ENCODE peak calls at places on chromosome 19, in ten cellular contexts. One of them, this sample, is unnamed.

GRCh38 chr19:39405930-39406655 is 554 bp upstream of the ZFP36 start:
- DNase-seq in fibroblast of lung: no peak
- DNase-seq in mesendoderm: no peak
- DNase-seq in PC-3: no peak
- DNase-seq in neuronal stem cell: no peak
- DNase-seq in HepG2: no peak
- DNase-seq in Karpas-422: peak; percentile 86
- DNase-seq in NT2/D1: no peak
- DNase-seq in mammary epithelial cell: no peak
- DNase-seq in H9: peak; percentile 80
- DNase-seq in this sample: no peak

GRCh38 chr19:51359294-51359693 is 6.9 kb downstream of the ETFB start:
- DNase-seq in fibroblast of lung: peak; percentile 91
- DNase-seq in mesendoderm: no peak
- DNase-seq in PC-3: peak; percentile 70
- DNase-seq in neuronal stem cell: no peak
- DNase-seq in HepG2: no peak
- DNase-seq in Karpas-422: peak; percentile 42
- DNase-seq in NT2/D1: no peak
- DNase-seq in mammary epithelial cell: peak; percentile 85
- DNase-seq in H9: no peak
- DNase-seq in this sample: peak; percentile 87

GRCh38 chr19:16124953-16125352 is 13.3 kb downstream of the RAB8A start:
- DNase-seq in fibroblast of lung: no peak
- DNase-seq in mesendoderm: no peak
- DNase-seq in PC-3: no peak
- DNase-seq in neuronal stem cell: no peak
- DNase-seq in HepG2: no peak
- DNase-seq in Karpas-422: no peak
- DNase-seq in NT2/D1: no peak
- DNase-seq in mammary epithelial cell: no peak
- DNase-seq in H9: no peak
- DNase-seq in this sample: no peak

GRCh38 chr19:55083004-55083850 is 7.6 kb downstream of the EPS8L1 start:
- DNase-seq in fibroblast of lung: no peak
- DNase-seq in mesendoderm: peak; percentile 45
- DNase-seq in PC-3: no peak
- DNase-seq in neuronal stem cell: no peak
- DNase-seq in HepG2: no peak
- DNase-seq in Karpas-422: no peak
- DNase-seq in NT2/D1: no peak
- DNase-seq in mammary epithelial cell: no peak
- DNase-seq in H9: peak; percentile 77
- DNase-seq in this sample: no peak

GRCh38 chr19:17965370-17966114 is 1.4 kb upstream of the KCNN1 start:
- DNase-seq in fibroblast of lung: no peak
- DNase-seq in mesendoderm: no peak
- DNase-seq in PC-3: no peak
- DNase-seq in neuronal stem cell: no peak
- DNase-seq in HepG2: no peak
- DNase-seq in Karpas-422: no peak
- DNase-seq in NT2/D1: no peak
- DNase-seq in mammary epithelial cell: no peak
- DNase-seq in H9: no peak
- DNase-seq in this sample: no peak

GRCh38 chr19:5172859-5173577 is 167.6 kb downstream of the PTPRS start:
- DNase-seq in fibroblast of lung: peak; percentile 97
- DNase-seq in mesendoderm: peak; percentile 14
- DNase-seq in PC-3: peak; percentile 100
- DNase-seq in neuronal stem cell: no peak
- DNase-seq in HepG2: no peak
- DNase-seq in Karpas-422: no peak
- DNase-seq in NT2/D1: no peak
- DNase-seq in mammary epithelial cell: peak; percentile 99
- DNase-seq in H9: no peak
- DNase-seq in this sample: peak; percentile 97

GRCh38 chr19:4298772-4299550 is 3.2 kb downstream of the TMIGD2 start:
- DNase-seq in fibroblast of lung: no peak
- DNase-seq in mesendoderm: no peak
- DNase-seq in PC-3: no peak
- DNase-seq in neuronal stem cell: no peak
- DNase-seq in HepG2: no peak
- DNase-seq in Karpas-422: no peak
- DNase-seq in NT2/D1: no peak
- DNase-seq in mammary epithelial cell: no peak
- DNase-seq in H9: no peak
- DNase-seq in this sample: no peak

GRCh38 chr19:43430142-43430710 is 15.5 kb downstream of the TEX101 start:
- DNase-seq in fibroblast of lung: no peak
- DNase-seq in mesendoderm: peak; percentile 40
- DNase-seq in PC-3: no peak
- DNase-seq in neuronal stem cell: no peak
- DNase-seq in HepG2: no peak
- DNase-seq in Karpas-422: no peak
- DNase-seq in NT2/D1: no peak
- DNase-seq in mammary epithelial cell: no peak
- DNase-seq in H9: peak; percentile 51
- DNase-seq in this sample: no peak

GRCh38 chr19:8453616-8454015 is 8.8 kb downstream of the HNRNPM start:
- DNase-seq in fibroblast of lung: no peak
- DNase-seq in mesendoderm: no peak
- DNase-seq in PC-3: no peak
- DNase-seq in neuronal stem cell: no peak
- DNase-seq in HepG2: no peak
- DNase-seq in Karpas-422: no peak
- DNase-seq in NT2/D1: no peak
- DNase-seq in mammary epithelial cell: no peak
- DNase-seq in H9: no peak
- DNase-seq in this sample: no peak

GRCh38 chr19:47464619-47465018 is 7.1 kb downstream of the SLC8A2 start:
- DNase-seq in fibroblast of lung: no peak
- DNase-seq in mesendoderm: no peak
- DNase-seq in PC-3: no peak
- DNase-seq in neuronal stem cell: no peak
- DNase-seq in HepG2: no peak
- DNase-seq in Karpas-422: peak; percentile 58
- DNase-seq in NT2/D1: no peak
- DNase-seq in mammary epithelial cell: no peak
- DNase-seq in H9: no peak
- DNase-seq in this sample: no peak

GRCh38 chr19:17754634-17755532 is 3.6 kb downstream of the FCHO1 start:
- DNase-seq in fibroblast of lung: no peak
- DNase-seq in mesendoderm: no peak
- DNase-seq in PC-3: no peak
- DNase-seq in neuronal stem cell: no peak
- DNase-seq in HepG2: no peak
- DNase-seq in Karpas-422: peak; percentile 65
- DNase-seq in NT2/D1: no peak
- DNase-seq in mammary epithelial cell: no peak
- DNase-seq in H9: no peak
- DNase-seq in this sample: no peak

GRCh38 chr19:21396893-21397572 is at the start of gene ZNF493:
- DNase-seq in fibroblast of lung: peak; percentile 93
- DNase-seq in mesendoderm: peak; percentile 99
- DNase-seq in PC-3: peak; percentile 45
- DNase-seq in neuronal stem cell: peak; percentile 91
- DNase-seq in HepG2: peak; percentile 95
- DNase-seq in Karpas-422: peak; percentile 98
- DNase-seq in NT2/D1: peak; percentile 95
- DNase-seq in mammary epithelial cell: peak; percentile 95
- DNase-seq in H9: peak; percentile 97
- DNase-seq in this sample: peak; percentile 98

GRCh38 chr19:7456964-7457541 is 31.8 kb downstream of the PEX11G start:
- DNase-seq in fibroblast of lung: no peak
- DNase-seq in mesendoderm: no peak
- DNase-seq in PC-3: peak; percentile 55
- DNase-seq in neuronal stem cell: no peak
- DNase-seq in HepG2: no peak
- DNase-seq in Karpas-422: no peak
- DNase-seq in NT2/D1: no peak
- DNase-seq in mammary epithelial cell: peak; percentile 46
- DNase-seq in H9: no peak
- DNase-seq in this sample: no peak

GRCh38 chr19:4012092-4012974 is 4.8 kb downstream of the PIAS4 start:
- DNase-seq in fibroblast of lung: no peak
- DNase-seq in mesendoderm: no peak
- DNase-seq in PC-3: no peak
- DNase-seq in neuronal stem cell: no peak
- DNase-seq in HepG2: no peak
- DNase-seq in Karpas-422: no peak
- DNase-seq in NT2/D1: no peak
- DNase-seq in mammary epithelial cell: no peak
- DNase-seq in H9: no peak
- DNase-seq in this sample: no peak

GRCh38 chr19:44808463-44809371 is at the start of gene BCAM:
- DNase-seq in fibroblast of lung: peak; percentile 64
- DNase-seq in mesendoderm: peak; percentile 56
- DNase-seq in PC-3: peak; percentile 58
- DNase-seq in neuronal stem cell: peak; percentile 76
- DNase-seq in HepG2: peak; percentile 65
- DNase-seq in Karpas-422: no peak
- DNase-seq in NT2/D1: no peak
- DNase-seq in mammary epithelial cell: peak; percentile 40
- DNase-seq in H9: peak; percentile 81
- DNase-seq in this sample: peak; percentile 91

GRCh38 chr19:44807162-44807561 is 1.7 kb upstream of the BCAM start:
- DNase-seq in fibroblast of lung: no peak
- DNase-seq in mesendoderm: no peak
- DNase-seq in PC-3: peak; percentile 80
- DNase-seq in neuronal stem cell: no peak
- DNase-seq in HepG2: peak; percentile 90
- DNase-seq in Karpas-422: no peak
- DNase-seq in NT2/D1: no peak
- DNase-seq in mammary epithelial cell: peak; percentile 83
- DNase-seq in H9: no peak
- DNase-seq in this sample: no peak

GRCh38 chr19:44809856-44810554 is 1.1 kb downstream of the BCAM start:
- DNase-seq in fibroblast of lung: no peak
- DNase-seq in mesendoderm: no peak
- DNase-seq in PC-3: no peak
- DNase-seq in neuronal stem cell: no peak
- DNase-seq in HepG2: no peak
- DNase-seq in Karpas-422: no peak
- DNase-seq in NT2/D1: no peak
- DNase-seq in mammary epithelial cell: peak; percentile 27
- DNase-seq in H9: no peak
- DNase-seq in this sample: peak; percentile 9

GRCh38 chr19:44806271-44806670 is 2.6 kb upstream of the BCAM start:
- DNase-seq in fibroblast of lung: no peak
- DNase-seq in mesendoderm: no peak
- DNase-seq in PC-3: no peak
- DNase-seq in neuronal stem cell: no peak
- DNase-seq in HepG2: no peak
- DNase-seq in Karpas-422: no peak
- DNase-seq in NT2/D1: no peak
- DNase-seq in mammary epithelial cell: peak; percentile 9
- DNase-seq in H9: no peak
- DNase-seq in this sample: no peak

DNA sequence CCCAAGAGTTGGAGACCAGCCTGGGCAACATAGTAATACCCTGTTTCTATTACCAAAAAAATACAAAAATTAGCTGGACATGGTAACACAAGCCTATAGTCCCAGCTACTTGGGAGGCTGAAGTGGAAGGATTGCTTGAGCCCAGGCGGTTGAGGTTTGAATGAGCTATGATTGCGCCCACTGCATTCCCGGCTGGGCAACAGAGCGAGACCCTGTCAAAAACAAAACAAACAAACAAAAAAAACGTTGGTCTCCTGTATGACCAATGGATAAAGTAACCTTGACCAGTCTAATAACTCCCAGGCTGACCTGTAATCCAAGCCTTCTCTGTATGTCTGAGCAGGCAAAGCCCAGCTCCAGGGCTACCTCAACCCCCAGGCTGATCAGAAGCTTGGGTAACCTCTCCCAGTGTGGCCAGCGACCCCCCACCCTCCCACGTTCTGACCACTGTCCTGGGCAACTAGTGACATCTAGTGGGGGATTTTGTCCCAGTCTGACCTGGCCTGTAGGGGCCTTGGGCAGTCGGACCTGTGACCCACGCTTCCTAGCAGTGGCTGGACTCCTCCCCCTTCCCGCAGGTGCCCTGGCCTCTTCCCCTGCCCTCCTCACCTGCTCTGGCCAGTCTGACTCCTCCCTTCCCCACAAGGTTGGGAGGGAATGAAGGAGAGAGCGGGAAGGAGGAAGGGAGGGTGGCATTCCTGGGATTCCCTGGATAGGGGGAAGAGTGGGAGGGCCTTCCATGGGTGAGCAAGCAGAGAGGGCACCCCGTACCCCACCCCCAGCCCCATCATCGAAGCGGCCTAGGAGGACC is 1.0 kb upstream of the BCAM start:
- DNase-seq in fibroblast of lung: peak; percentile 60
- DNase-seq in mesendoderm: peak; percentile 95
- DNase-seq in PC-3: peak; percentile 60
- DNase-seq in neuronal stem cell: peak; percentile 64
- DNase-seq in HepG2: peak; percentile 77
- DNase-seq in Karpas-422: no peak
- DNase-seq in NT2/D1: no peak
- DNase-seq in mammary epithelial cell: peak; percentile 45
- DNase-seq in H9: peak; percentile 99
- DNase-seq in this sample: peak; percentile 67
- H3K9ac ChIP-seq in fibroblast of lung: no peak overlapping the region
- H3K9ac ChIP-seq in mesendoderm: no peak overlapping the region
- H3K9ac ChIP-seq in PC-3: no peak overlapping the region
- H3K9ac ChIP-seq in neuronal stem cell: no peak overlapping the region
- H3K9ac ChIP-seq in HepG2: peak overlapping the region; percentile 71
- H3K9ac ChIP-seq in Karpas-422: no peak overlapping the region
- H3K9ac ChIP-seq in NT2/D1: peak overlapping the region; percentile 66
- H3K9ac ChIP-seq in mammary epithelial cell: no peak overlapping the region
- H3K9ac ChIP-seq in H9: no peak overlapping the region
- H3K9ac ChIP-seq in this sample: no peak overlapping the region

GRCh38 chr19:13847900-13848677 is 28.8 kb upstream of the NANOS3 start:
- DNase-seq in fibroblast of lung: no peak
- DNase-seq in mesendoderm: no peak
- DNase-seq in PC-3: no peak
- DNase-seq in neuronal stem cell: no peak
- DNase-seq in HepG2: no peak
- DNase-seq in Karpas-422: no peak
- DNase-seq in NT2/D1: no peak
- DNase-seq in mammary epithelial cell: no peak
- DNase-seq in H9: no peak
- DNase-seq in this sample: no peak
- H3K4me1 ChIP-seq in fibroblast of lung: peaks cover 44% of the 10 kb centered on the region
- H3K4me1 ChIP-seq in mesendoderm: peaks cover 7% of the 10 kb centered on the region
- H3K4me1 ChIP-seq in PC-3: peaks cover 81% of the 10 kb centered on the region
- H3K4me1 ChIP-seq in neuronal stem cell: peaks cover 43% of the 10 kb centered on the region
- H3K4me1 ChIP-seq in HepG2: peaks cover 92% of the 10 kb centered on the region
- H3K4me1 ChIP-seq in Karpas-422: peaks cover 20% of the 10 kb centered on the region
- H3K4me1 ChIP-seq in NT2/D1: peaks cover 29% of the 10 kb centered on the region
- H3K4me1 ChIP-seq in mammary epithelial cell: peaks cover 73% of the 10 kb centered on the region
- H3K4me1 ChIP-seq in H9: peaks cover 7% of the 10 kb centered on the region
- H3K4me1 ChIP-seq in this sample: peaks cover 51% of the 10 kb centered on the region

GRCh38 chr19:11963566-11964355 is 1.1 kb upstream of the ZNF763 start:
- DNase-seq in fibroblast of lung: peak; percentile 26
- DNase-seq in mesendoderm: peak; percentile 87
- DNase-seq in PC-3: peak; percentile 57
- DNase-seq in neuronal stem cell: peak; percentile 77
- DNase-seq in HepG2: peak; percentile 56
- DNase-seq in Karpas-422: peak; percentile 90
- DNase-seq in NT2/D1: peak; percentile 71
- DNase-seq in mammary epithelial cell: peak; percentile 21
- DNase-seq in H9: peak; percentile 82
- DNase-seq in this sample: peak; percentile 93
- H3K9ac ChIP-seq in fibroblast of lung: no peak overlapping the region
- H3K9ac ChIP-seq in mesendoderm: no peak overlapping the region
- H3K9ac ChIP-seq in PC-3: no peak overlapping the region
- H3K9ac ChIP-seq in neuronal stem cell: no peak overlapping the region
- H3K9ac ChIP-seq in HepG2: no peak overlapping the region
- H3K9ac ChIP-seq in Karpas-422: peak overlapping the region; percentile 36
- H3K9ac ChIP-seq in NT2/D1: peak overlapping the region; percentile 0
- H3K9ac ChIP-seq in mammary epithelial cell: no peak overlapping the region
- H3K9ac ChIP-seq in H9: no peak overlapping the region
- H3K9ac ChIP-seq in this sample: peak overlapping the region; percentile 85

GRCh38 chr19:1257475-1258160 is 9.2 kb downstream of the MIDN start:
- DNase-seq in fibroblast of lung: no peak
- DNase-seq in mesendoderm: no peak
- DNase-seq in PC-3: no peak
- DNase-seq in neuronal stem cell: no peak
- DNase-seq in HepG2: no peak
- DNase-seq in Karpas-422: peak; percentile 58
- DNase-seq in NT2/D1: no peak
- DNase-seq in mammary epithelial cell: no peak
- DNase-seq in H9: no peak
- DNase-seq in this sample: no peak
- H3K4me1 ChIP-seq in fibroblast of lung: peaks cover 55% of the 10 kb centered on the region
- H3K4me1 ChIP-seq in mesendoderm: peaks cover 2% of the 10 kb centered on the region
- H3K4me1 ChIP-seq in PC-3: peaks cover 44% of the 10 kb centered on the region
- H3K4me1 ChIP-seq in neuronal stem cell: peaks cover 51% of the 10 kb centered on the region
- H3K4me1 ChIP-seq in HepG2: peaks cover 84% of the 10 kb centered on the region
- H3K4me1 ChIP-seq in Karpas-422: peaks cover 90% of the 10 kb centered on the region
- H3K4me1 ChIP-seq in NT2/D1: peaks cover 50% of the 10 kb centered on the region
- H3K4me1 ChIP-seq in mammary epithelial cell: peaks cover 63% of the 10 kb centered on the region
- H3K4me1 ChIP-seq in H9: no peaks in the 10 kb centered on the region
- H3K4me1 ChIP-seq in this sample: peaks cover 71% of the 10 kb centered on the region